ENCODE peak calls at places on chromosomes 11 and 22, in seven cellular contexts. E is A549, F is tibial nerve, A is K562, B is transverse colon, M is sigmoid colon, V is upper lobe of left lung. K is an unnamed sample.

GRCh38 chr11:64157987-64158386 is 7.9 kb downstream of the MACROD1 start:
- DNase-seq in A (no peak), F (no peak), E (no peak), B (no peak), M (no peak), V (no peak), K (no peak)

GRCh38 chr11:69298778-69299461 is 5.0 kb downstream of the MYEOV start:
- DNase-seq in E (no peak), V (no peak), A (peak), F (no peak), B (no peak), M (no peak), K (no peak)

GRCh38 chr11:46429709-46430108 is 38.1 kb upstream of the CHRM4 start:
- DNase-seq in E (no peak), B (no peak), V (no peak), F (no peak), A (no peak), M (no peak), K (no peak)

GRCh38 chr11:68385128-68385527 is 72.7 kb downstream of the LRP5 start:
- DNase-seq in F (no peak), E (no peak), M (no peak), B (no peak), A (no peak), V (no peak), K (peak)

GRCh38 chr11:72703281-72704008 is 29.2 kb upstream of the PDE2A start:
- DNase-seq in B (no peak), A (no peak), V (peak), F (peak), M (peak), E (no peak), K (peak)

GRCh38 chr11:121841487-121842167 is 274.4 kb downstream of the BLID start:
- DNase-seq in F (no peak), V (no peak), B (no peak), A (no peak), M (peak), E (no peak), K (no peak)

GRCh38 chr11:44534215-44534711 is 31.2 kb upstream of the CD82 start:
- DNase-seq in A (no peak), E (no peak), F (no peak), B (no peak), M (no peak), V (no peak), K (no peak)

GRCh38 chr11:72305077-72305476 is 61.1 kb upstream of the PHOX2A start:
- DNase-seq in M (no peak), A (no peak), B (no peak), E (no peak), V (no peak), F (no peak), K (no peak)

GRCh38 chr11:125070699-125071254 is 7.7 kb downstream of the SLC37A2 start:
- DNase-seq in A (peak), V (no peak), B (peak), F (peak), E (no peak), M (peak), K (peak)

GRCh38 chr11:61671527-61671926 is 8.7 kb upstream of the DAGLA start:
- DNase-seq in B (peak), V (no peak), A (peak), F (no peak), M (no peak), E (peak), K (no peak)

GRCh38 chr22:30483169-30483568 is 11.4 kb upstream of the SEC14L3 start:
- DNase-seq in B (no peak), E (no peak), V (no peak), A (no peak), F (no peak), M (no peak), K (no peak)

GRCh38 chr11:124769804-124770774 is 8.0 kb upstream of the ESAM start:
- DNase-seq in V (no peak), E (no peak), A (peak), M (no peak), B (no peak), F (no peak), K (no peak)

GRCh38 chr11:10478574-10479550 is 23.8 kb downstream of the AMPD3 start:
- DNase-seq in V (no peak), F (no peak), M (no peak), B (no peak), E (no peak), A (no peak), K (no peak)

GRCh38 chr11:116723511-116723910 is 49.3 kb downstream of the BUD13 start:
- DNase-seq in F (no peak), B (no peak), E (no peak), V (no peak), M (no peak), A (no peak), K (no peak)

GRCh38 chr11:126646701-126647209 is 291.3 kb downstream of the ST3GAL4 start:
- DNase-seq in E (no peak), M (no peak), B (no peak), V (no peak), A (no peak), F (no peak), K (no peak)

GRCh38 chr11:9455722-9456121 is 5.1 kb upstream of the ZNF143 start:
- DNase-seq in A (no peak), E (no peak), B (no peak), F (no peak), M (no peak), V (no peak), K (no peak)

GRCh38 chr11:73983764-73984543 is 1.3 kb upstream of the UCP2 start:
- DNase-seq in F (no peak), B (no peak), M (peak), A (no peak), E (no peak), V (no peak), K (no peak)

GRCh38 chr11:116509566-116509965 is 263.2 kb downstream of the BUD13 start:
- DNase-seq in M (no peak), V (no peak), A (no peak), E (no peak), F (no peak), B (no peak), K (no peak)

GRCh38 chr11:45560935-45561330 is 104.5 kb downstream of the CHST1 start:
- DNase-seq in E (no peak), F (no peak), M (no peak), A (no peak), B (no peak), V (no peak), K (no peak)

GRCh38 chr11:85827768-85828639 is 17.1 kb upstream of the SYTL2 start:
- DNase-seq in V (no peak), M (no peak), B (no peak), F (no peak), E (peak), A (no peak), K (no peak)
- TF ChIP-seq EP300 in V (no peak), M (no peak), B (no peak), F (no peak), E (peak), A (no peak), K (no peak)

GRCh38 chr11:119470316-119471266 is 47.6 kb upstream of the THY1 start:
- DNase-seq in F (no peak), E (no peak), M (no peak), V (no peak), A (no peak), B (no peak), K (no peak)
- TF ChIP-seq EP300 in F (no peak), E (no peak), M (no peak), V (no peak), A (no peak), B (peak), K (no peak)

DNA sequence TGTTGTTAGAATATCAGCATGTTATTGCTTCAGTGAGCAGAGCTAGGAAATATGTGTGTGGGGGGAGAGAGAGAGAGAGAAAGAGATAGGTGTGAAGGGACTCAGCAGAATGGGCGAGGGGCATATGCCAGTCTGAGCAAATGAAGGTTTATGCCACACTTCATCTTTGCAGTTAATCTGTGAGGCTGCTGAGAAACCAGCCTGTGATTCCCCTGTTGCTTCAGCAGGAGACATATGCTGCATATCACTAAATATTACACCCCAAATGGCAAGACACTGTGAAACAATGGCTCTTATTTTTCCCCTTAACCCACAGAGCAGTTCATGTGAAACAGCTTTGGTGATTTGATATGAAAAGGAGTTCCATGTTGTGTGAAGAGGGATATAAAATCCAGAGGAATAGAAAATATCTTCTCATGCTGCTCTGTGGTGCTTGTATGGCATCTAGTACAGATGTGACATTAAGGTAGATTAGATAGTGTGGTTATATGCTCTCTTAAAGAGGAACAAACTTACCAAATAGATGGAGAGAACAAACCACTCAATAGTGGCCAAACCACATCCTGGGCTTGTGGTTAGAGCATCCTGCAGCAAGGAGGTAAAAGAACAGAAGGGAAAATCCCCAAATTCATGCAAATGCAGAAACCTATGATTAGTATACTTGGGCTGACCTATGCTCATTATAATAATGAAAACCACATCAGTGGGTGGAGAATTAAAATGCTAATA is 864.2 kb downstream of the FAM181B start:
- DNase-seq in F (no peak), V (no peak), M (no peak), B (peak), E (no peak), A (no peak), K (no peak)
- TF ChIP-seq EP300 in F (no peak), V (no peak), M (no peak), B (no peak), E (no peak), A (no peak), K (no peak)

GRCh38 chr22:38202437-38203089 is 769 bp downstream of the MAFF start:
- DNase-seq in M (peak), B (peak), V (peak), A (peak), F (peak), E (no peak), K (peak)
- TF ChIP-seq EP300 in M (peak), B (peak), V (no peak), A (no peak), F (peak), E (no peak), K (peak)

GRCh38 chr22:41410311-41410751 is 28.6 kb downstream of the TEF start:
- DNase-seq in M (peak), V (no peak), F (no peak), E (no peak), A (no peak), B (no peak), K (no peak)
- TF ChIP-seq EP300 in M (peak), V (no peak), F (no peak), E (no peak), A (no peak), B (peak), K (no peak)

GRCh38 chr11:119381186-119381988 is at the start of gene USP2:
- DNase-seq in A (peak), B (peak), M (peak), V (peak), F (peak), E (peak), K (peak)
- TF ChIP-seq EP300 in A (peak), B (peak), M (no peak), V (no peak), F (peak), E (no peak), K (peak)

GRCh38 chr11:6635082-6635932 is 16.1 kb upstream of the TPP1 start:
- DNase-seq in E (no peak), V (no peak), M (peak), B (peak), A (peak), F (no peak), K (peak)
- TF ChIP-seq EP300 in E (no peak), V (peak), M (no peak), B (peak), A (peak), F (peak), K (no peak)

DNA sequence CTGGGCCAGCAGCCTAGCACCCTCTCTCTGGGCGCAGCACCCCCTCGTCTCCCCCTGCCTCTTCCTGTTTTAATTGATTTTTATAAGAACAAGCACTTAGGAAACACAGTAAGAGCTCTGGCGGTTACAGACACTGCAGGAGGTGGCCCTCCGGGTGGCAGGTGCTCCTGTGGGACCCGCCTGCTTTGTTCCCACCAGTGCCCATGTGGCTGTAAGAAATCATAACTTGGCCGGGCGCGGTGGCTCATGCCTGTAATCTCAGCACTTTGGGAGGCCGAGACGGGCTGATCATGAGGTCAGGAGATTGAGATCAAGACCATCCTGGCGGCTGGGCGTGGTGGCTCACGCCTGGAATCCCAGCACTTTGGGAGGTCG is 18.4 kb downstream of the TSPAN4 start:
- DNase-seq in M (no peak), F (no peak), B (no peak), E (no peak), A (no peak), V (peak), K (no peak)
- TF ChIP-seq EP300 in M (no peak), F (no peak), B (no peak), E (no peak), A (no peak), V (no peak), K (no peak)

K was measured in ovary.